ENCODE peak calls at places on chromosomes 16 and 17, in six cellular contexts. S, I, P, L, F and J are unnamed samples.

GRCh38 chr16:66569827-66570405 is 3.7 kb downstream of the CMTM1 start:
- DNase-seq in L (no peak), S (no peak), I (peak), F (peak), P (no peak), J (no peak)

GRCh38 chr17:81398855-81399451 is 3.7 kb downstream of the BAHCC1 start:
- DNase-seq in S (peak), P (peak), F (peak), L (no peak), I (no peak), J (no peak)

GRCh38 chr16:79784007-79784406 is 183.5 kb upstream of the MAF start:
- DNase-seq in S (no peak), L (no peak), P (no peak), F (no peak), I (no peak), J (no peak)

GRCh38 chr17:50557265-50558029 is 3.1 kb upstream of the CACNA1G start:
- DNase-seq in I (no peak), P (no peak), F (no peak), S (no peak), L (no peak), J (no peak)

GRCh38 chr17:78272181-78272913 is 40.9 kb downstream of the TMEM235 start:
- DNase-seq in P (no peak), I (peak), L (no peak), S (peak), F (peak), J (no peak)

GRCh38 chr16:86218479-86219170 is 291.7 kb upstream of the FOXF1 start:
- DNase-seq in L (peak), I (no peak), S (no peak), P (no peak), F (no peak), J (no peak)

GRCh38 chr17:3754458-3755334 is 31.0 kb downstream of the HASPIN start:
- DNase-seq in L (no peak), F (no peak), I (no peak), S (peak), P (peak), J (peak)

GRCh38 chr17:20010099-20010863 is 1.1 kb downstream of the SPECC1 start:
- DNase-seq in I (peak), S (peak), F (peak), P (peak), L (no peak), J (peak)

GRCh38 chr17:77233635-77234334 is 93.0 kb downstream of the SEC14L1 start:
- DNase-seq in S (peak), P (peak), I (peak), F (peak), L (no peak), J (no peak)

GRCh38 chr17:48373130-48373844 is 56.7 kb downstream of the SKAP1 start:
- DNase-seq in L (no peak), P (no peak), F (no peak), I (no peak), S (no peak), J (no peak)

GRCh38 chr16:68417711-68418301 is 30.5 kb downstream of the SMPD3 start:
- DNase-seq in I (no peak), S (no peak), P (peak), L (no peak), F (no peak), J (peak)

GRCh38 chr17:38885728-38886642 is 16.1 kb downstream of the LASP1 start:
- DNase-seq in L (no peak), S (peak), F (no peak), I (no peak), P (no peak), J (no peak)

GRCh38 chr17:56756536-56756935 is 77.2 kb downstream of the C17orf67 start:
- DNase-seq in F (peak), P (no peak), I (peak), L (no peak), S (no peak), J (no peak)

GRCh38 chr17:79382313-79382712 is 228.5 kb downstream of the RBFOX3 start:
- DNase-seq in S (no peak), I (no peak), P (no peak), F (no peak), L (no peak), J (no peak)

GRCh38 chr17:14833201-14833773 is 431.8 kb downstream of the PMP22 start:
- DNase-seq in P (no peak), L (no peak), S (no peak), F (peak), I (peak), J (no peak)

GRCh38 chr17:45116434-45117016 is 15.8 kb downstream of the PLCD3 start:
- DNase-seq in S (peak), P (no peak), I (no peak), L (no peak), F (no peak), J (no peak)

GRCh38 chr17:33373209-33373608 is 80.1 kb upstream of the ASIC2 start:
- DNase-seq in I (no peak), F (no peak), S (no peak), L (no peak), P (no peak), J (no peak)

GRCh38 chr16:3012828-3013420 is at the start of gene CLDN9:
- DNase-seq in F (no peak), I (no peak), P (peak), S (peak), L (no peak), J (peak)

GRCh38 chr16:31411024-31411845 is 16.9 kb downstream of the COX6A2 start:
- DNase-seq in S (no peak), L (no peak), I (no peak), P (no peak), F (no peak), J (no peak)

GRCh38 chr16:67934306-67935095 is 2.1 kb downstream of the PSMB10 start:
- DNase-seq in F (peak), I (no peak), L (peak), S (no peak), P (no peak), J (no peak)

GRCh38 chr17:49337900-49338299 is 24.1 kb downstream of the ZNF652 start:
- DNase-seq in L (no peak), F (peak), I (peak), P (no peak), S (no peak), J (no peak)

GRCh38 chr16:69906838-69907301 is 44.3 kb upstream of the CLEC18A start:
- DNase-seq in F (peak), I (peak), S (no peak), L (no peak), P (no peak), J (no peak)

GRCh38 chr16:27786881-27787625 is 237.1 kb downstream of the KATNIP start:
- DNase-seq in S (no peak), F (no peak), P (no peak), L (no peak), I (no peak), J (no peak)

GRCh38 chr17:76983075-76983411 is 114.8 kb downstream of the MGAT5B start:
- DNase-seq in S (no peak), L (no peak), F (no peak), P (no peak), I (no peak), J (no peak)

GRCh38 chr16:50473375-50473945 is 74.7 kb upstream of the NKD1 start:
- DNase-seq in S (no peak), P (no peak), F (no peak), L (peak), I (peak), J (no peak)

GRCh38 chr16:9088848-9089247 is 2.6 kb upstream of the HAPSTR1 start:
- DNase-seq in S (no peak), F (no peak), P (no peak), I (no peak), L (no peak), J (no peak)

GRCh38 chr17:49488612-49489011 is 6.5 kb upstream of the NGFR start:
- DNase-seq in L (no peak), I (no peak), P (no peak), S (no peak), F (no peak), J (no peak)

GRCh38 chr17:49388692-49389513 is 25.8 kb downstream of the PHB1 start:
- DNase-seq in P (no peak), F (peak), S (no peak), L (no peak), I (no peak), J (no peak)

GRCh38 chr17:48843172-48843900 is 12.5 kb downstream of the CALCOCO2 start:
- DNase-seq in I (no peak), F (peak), L (no peak), P (no peak), S (no peak), J (no peak)

GRCh38 chr16:3950343-3951193 is 70.1 kb upstream of the CREBBP start:
- DNase-seq in I (peak), S (no peak), P (peak), F (peak), L (peak), J (no peak)